ENCODE peak calls at places on chromosomes 7 and 10, in seven cellular contexts. One of them, this sample, is unnamed.

GRCh38 chr7:21850531-21851285 is 95.0 kb downstream of the CDCA7L start:
- DNase-seq in AG09319: no peak
- DNase-seq in NCI-H345: no peak
- DNase-seq in NCI-H1105 treated with DMSO at 0.1 percent for 48 hours: no peak
- DNase-seq in mucosa of gallbladder: no peak
- DNase-seq in lung: no peak
- DNase-seq in amniotic stem cell: no peak
- DNase-seq in this sample: peak

GRCh38 chr7:17903337-17903736 is 37.0 kb downstream of the SNX13 start:
- DNase-seq in AG09319: no peak
- DNase-seq in lung: no peak
- DNase-seq in NCI-H345: no peak
- DNase-seq in amniotic stem cell: no peak
- DNase-seq in mucosa of gallbladder: no peak
- DNase-seq in NCI-H1105 treated with DMSO at 0.1 percent for 48 hours: no peak
- DNase-seq in this sample: no peak

GRCh38 chr10:103663802-103664201 is 170.3 kb downstream of the NEURL1 start:
- DNase-seq in AG09319: no peak
- DNase-seq in lung: no peak
- DNase-seq in NCI-H1105 treated with DMSO at 0.1 percent for 48 hours: no peak
- DNase-seq in NCI-H345: peak
- DNase-seq in amniotic stem cell: no peak
- DNase-seq in mucosa of gallbladder: peak
- DNase-seq in this sample: no peak

GRCh38 chr7:87797395-87797794 is 78.8 kb downstream of the SLC25A40 start:
- DNase-seq in mucosa of gallbladder: no peak
- DNase-seq in AG09319: no peak
- DNase-seq in amniotic stem cell: no peak
- DNase-seq in lung: no peak
- DNase-seq in NCI-H345: no peak
- DNase-seq in NCI-H1105 treated with DMSO at 0.1 percent for 48 hours: no peak
- DNase-seq in this sample: no peak

GRCh38 chr7:131104611-131105293 is 222.9 kb upstream of the MKLN1 start:
- DNase-seq in mucosa of gallbladder: no peak
- DNase-seq in lung: no peak
- DNase-seq in NCI-H345: no peak
- DNase-seq in AG09319: no peak
- DNase-seq in amniotic stem cell: no peak
- DNase-seq in NCI-H1105 treated with DMSO at 0.1 percent for 48 hours: no peak
- DNase-seq in this sample: no peak

GRCh38 chr10:282294-283139 is 147.3 kb downstream of the ZMYND11 start:
- DNase-seq in mucosa of gallbladder: no peak
- DNase-seq in NCI-H345: no peak
- DNase-seq in AG09319: no peak
- DNase-seq in NCI-H1105 treated with DMSO at 0.1 percent for 48 hours: no peak
- DNase-seq in lung: no peak
- DNase-seq in amniotic stem cell: no peak
- DNase-seq in this sample: no peak

GRCh38 chr7:39950473-39951155 is 558 bp downstream of the CDK13 start:
- DNase-seq in amniotic stem cell: no peak
- DNase-seq in lung: peak
- DNase-seq in AG09319: no peak
- DNase-seq in mucosa of gallbladder: peak
- DNase-seq in NCI-H1105 treated with DMSO at 0.1 percent for 48 hours: peak
- DNase-seq in NCI-H345: peak
- DNase-seq in this sample: no peak

GRCh38 chr10:129927351-129928120 is 36.5 kb downstream of the EBF3 start:
- DNase-seq in mucosa of gallbladder: no peak
- DNase-seq in NCI-H1105 treated with DMSO at 0.1 percent for 48 hours: no peak
- DNase-seq in AG09319: no peak
- DNase-seq in amniotic stem cell: no peak
- DNase-seq in NCI-H345: no peak
- DNase-seq in lung: no peak
- DNase-seq in this sample: no peak

GRCh38 chr7:146216371-146217041 is 99.9 kb downstream of the CNTNAP2 start:
- DNase-seq in mucosa of gallbladder: no peak
- DNase-seq in NCI-H1105 treated with DMSO at 0.1 percent for 48 hours: no peak
- DNase-seq in AG09319: no peak
- DNase-seq in lung: no peak
- DNase-seq in NCI-H345: no peak
- DNase-seq in amniotic stem cell: no peak
- DNase-seq in this sample: no peak

GRCh38 chr7:150401861-150402631 is 22.9 kb downstream of the ZNF775 start:
- DNase-seq in lung: no peak
- DNase-seq in mucosa of gallbladder: no peak
- DNase-seq in NCI-H1105 treated with DMSO at 0.1 percent for 48 hours: no peak
- DNase-seq in NCI-H345: no peak
- DNase-seq in amniotic stem cell: no peak
- DNase-seq in AG09319: no peak
- DNase-seq in this sample: no peak

GRCh38 chr7:149753370-149754233 is 19.8 kb downstream of the ZNF467 start:
- DNase-seq in mucosa of gallbladder: no peak
- DNase-seq in amniotic stem cell: peak
- DNase-seq in AG09319: no peak
- DNase-seq in NCI-H345: peak
- DNase-seq in NCI-H1105 treated with DMSO at 0.1 percent for 48 hours: peak
- DNase-seq in lung: peak
- DNase-seq in this sample: no peak

GRCh38 chr7:98879198-98879988 is 1.1 kb downstream of the TRRAP start:
- DNase-seq in NCI-H1105 treated with DMSO at 0.1 percent for 48 hours: no peak
- DNase-seq in amniotic stem cell: no peak
- DNase-seq in AG09319: no peak
- DNase-seq in NCI-H345: peak
- DNase-seq in mucosa of gallbladder: peak
- DNase-seq in lung: no peak
- DNase-seq in this sample: no peak

GRCh38 chr7:47153076-47153475 is 428.8 kb downstream of the TNS3 start:
- DNase-seq in AG09319: peak
- DNase-seq in NCI-H345: peak
- DNase-seq in mucosa of gallbladder: peak
- DNase-seq in lung: peak
- DNase-seq in NCI-H1105 treated with DMSO at 0.1 percent for 48 hours: peak
- DNase-seq in amniotic stem cell: peak
- DNase-seq in this sample: peak

GRCh38 chr7:107453388-107453787 is 16.5 kb upstream of the GPR22 start:
- DNase-seq in amniotic stem cell: no peak
- DNase-seq in NCI-H345: no peak
- DNase-seq in mucosa of gallbladder: no peak
- DNase-seq in NCI-H1105 treated with DMSO at 0.1 percent for 48 hours: no peak
- DNase-seq in lung: no peak
- DNase-seq in AG09319: no peak
- DNase-seq in this sample: no peak

GRCh38 chr7:148501707-148502139 is 88.8 kb upstream of the C7orf33 start:
- DNase-seq in NCI-H1105 treated with DMSO at 0.1 percent for 48 hours: peak
- DNase-seq in mucosa of gallbladder: no peak
- DNase-seq in lung: no peak
- DNase-seq in NCI-H345: no peak
- DNase-seq in AG09319: no peak
- DNase-seq in amniotic stem cell: no peak
- DNase-seq in this sample: no peak

GRCh38 chr7:140209866-140210609 is 33.3 kb upstream of the KDM7A start:
- DNase-seq in lung: peak
- DNase-seq in NCI-H345: no peak
- DNase-seq in mucosa of gallbladder: no peak
- DNase-seq in AG09319: no peak
- DNase-seq in amniotic stem cell: no peak
- DNase-seq in NCI-H1105 treated with DMSO at 0.1 percent for 48 hours: no peak
- DNase-seq in this sample: no peak

GRCh38 chr7:94497874-94498670 is 11.5 kb upstream of the CASD1 start:
- DNase-seq in NCI-H1105 treated with DMSO at 0.1 percent for 48 hours: no peak
- DNase-seq in mucosa of gallbladder: no peak
- DNase-seq in amniotic stem cell: no peak
- DNase-seq in AG09319: no peak
- DNase-seq in lung: no peak
- DNase-seq in NCI-H345: no peak
- DNase-seq in this sample: no peak

GRCh38 chr7:121195010-121195409 is 133.8 kb upstream of the WNT16 start:
- DNase-seq in NCI-H1105 treated with DMSO at 0.1 percent for 48 hours: no peak
- DNase-seq in AG09319: no peak
- DNase-seq in NCI-H345: no peak
- DNase-seq in amniotic stem cell: no peak
- DNase-seq in mucosa of gallbladder: no peak
- DNase-seq in lung: no peak
- DNase-seq in this sample: no peak

GRCh38 chr7:102463841-102464576 is 654 bp downstream of the ALKBH4 start:
- DNase-seq in AG09319: no peak
- DNase-seq in lung: no peak
- DNase-seq in amniotic stem cell: no peak
- DNase-seq in NCI-H345: no peak
- DNase-seq in mucosa of gallbladder: no peak
- DNase-seq in NCI-H1105 treated with DMSO at 0.1 percent for 48 hours: no peak
- DNase-seq in this sample: no peak

GRCh38 chr10:5529702-5530411 is 5.1 kb downstream of the CALML3 start:
- DNase-seq in amniotic stem cell: no peak
- DNase-seq in NCI-H1105 treated with DMSO at 0.1 percent for 48 hours: no peak
- DNase-seq in NCI-H345: no peak
- DNase-seq in mucosa of gallbladder: no peak
- DNase-seq in AG09319: no peak
- DNase-seq in lung: no peak
- DNase-seq in this sample: no peak

GRCh38 chr10:95275726-95276366 is 15.0 kb downstream of the PDLIM1 start:
- DNase-seq in amniotic stem cell: no peak
- DNase-seq in AG09319: no peak
- DNase-seq in NCI-H345: no peak
- DNase-seq in mucosa of gallbladder: no peak
- DNase-seq in lung: no peak
- DNase-seq in NCI-H1105 treated with DMSO at 0.1 percent for 48 hours: no peak
- DNase-seq in this sample: no peak

GRCh38 chr10:17675638-17676037 is 31.7 kb downstream of the STAM start:
- DNase-seq in NCI-H1105 treated with DMSO at 0.1 percent for 48 hours: no peak
- DNase-seq in lung: no peak
- DNase-seq in NCI-H345: no peak
- DNase-seq in mucosa of gallbladder: no peak
- DNase-seq in amniotic stem cell: no peak
- DNase-seq in AG09319: no peak
- DNase-seq in this sample: no peak

GRCh38 chr10:113563306-113564088 is 10.6 kb downstream of the HABP2 start:
- DNase-seq in amniotic stem cell: peak
- DNase-seq in AG09319: peak
- DNase-seq in NCI-H1105 treated with DMSO at 0.1 percent for 48 hours: peak
- DNase-seq in mucosa of gallbladder: peak
- DNase-seq in lung: peak
- DNase-seq in NCI-H345: peak
- DNase-seq in this sample: peak

GRCh38 chr10:71757450-71757918 is 15.8 kb downstream of the VSIR start:
- DNase-seq in lung: no peak
- DNase-seq in NCI-H1105 treated with DMSO at 0.1 percent for 48 hours: no peak
- DNase-seq in amniotic stem cell: no peak
- DNase-seq in AG09319: no peak
- DNase-seq in NCI-H345: no peak
- DNase-seq in mucosa of gallbladder: no peak
- DNase-seq in this sample: no peak

GRCh38 chr7:108452707-108453106 is 3.5 kb downstream of the NRCAM start:
- DNase-seq in amniotic stem cell: no peak
- DNase-seq in NCI-H1105 treated with DMSO at 0.1 percent for 48 hours: peak
- DNase-seq in mucosa of gallbladder: no peak
- DNase-seq in lung: no peak
- DNase-seq in AG09319: no peak
- DNase-seq in NCI-H345: peak
- DNase-seq in this sample: no peak

GRCh38 chr7:143003393-143004051 is 23.4 kb downstream of the OR9A2 start:
- DNase-seq in AG09319: no peak
- DNase-seq in lung: no peak
- DNase-seq in NCI-H345: peak
- DNase-seq in amniotic stem cell: peak
- DNase-seq in mucosa of gallbladder: no peak
- DNase-seq in NCI-H1105 treated with DMSO at 0.1 percent for 48 hours: peak
- DNase-seq in this sample: no peak

GRCh38 chr7:151391358-151391730 is 18.5 kb downstream of the WDR86 start:
- DNase-seq in AG09319: no peak
- DNase-seq in mucosa of gallbladder: no peak
- DNase-seq in amniotic stem cell: no peak
- DNase-seq in NCI-H345: no peak
- DNase-seq in lung: no peak
- DNase-seq in NCI-H1105 treated with DMSO at 0.1 percent for 48 hours: no peak
- DNase-seq in this sample: no peak

GRCh38 chr7:1025747-1026581 is 18.4 kb upstream of the GPR146 start:
- DNase-seq in lung: no peak
- DNase-seq in amniotic stem cell: no peak
- DNase-seq in AG09319: no peak
- DNase-seq in NCI-H1105 treated with DMSO at 0.1 percent for 48 hours: peak
- DNase-seq in NCI-H345: peak
- DNase-seq in mucosa of gallbladder: no peak
- DNase-seq in this sample: no peak

GRCh38 chr7:84013616-84014240 is 180.9 kb downstream of the SEMA3A start:
- DNase-seq in amniotic stem cell: no peak
- DNase-seq in NCI-H345: no peak
- DNase-seq in mucosa of gallbladder: no peak
- DNase-seq in AG09319: no peak
- DNase-seq in NCI-H1105 treated with DMSO at 0.1 percent for 48 hours: no peak
- DNase-seq in lung: no peak
- DNase-seq in this sample: no peak

GRCh38 chr10:111515706-111516105 is 438.9 kb downstream of the ADRA2A start:
- DNase-seq in NCI-H1105 treated with DMSO at 0.1 percent for 48 hours: no peak
- DNase-seq in lung: no peak
- DNase-seq in AG09319: no peak
- DNase-seq in mucosa of gallbladder: no peak
- DNase-seq in amniotic stem cell: no peak
- DNase-seq in NCI-H345: no peak
- DNase-seq in this sample: no peak

GRCh38 chr7:94250984-94251383 is 143.7 kb upstream of the COL1A2 start:
- DNase-seq in AG09319: no peak
- DNase-seq in NCI-H1105 treated with DMSO at 0.1 percent for 48 hours: peak
- DNase-seq in lung: no peak
- DNase-seq in amniotic stem cell: no peak
- DNase-seq in mucosa of gallbladder: no peak
- DNase-seq in NCI-H345: no peak
- DNase-seq in this sample: no peak

GRCh38 chr7:138091073-138091472 is 14.8 kb downstream of the AKR1D1 start:
- DNase-seq in AG09319: no peak
- DNase-seq in lung: no peak
- DNase-seq in amniotic stem cell: no peak
- DNase-seq in NCI-H345: no peak
- DNase-seq in NCI-H1105 treated with DMSO at 0.1 percent for 48 hours: no peak
- DNase-seq in mucosa of gallbladder: no peak
- DNase-seq in this sample: no peak

This sample was measured in brain pericyte.